ENCODE peak calls at places on chromosomes 5 and 9, in six cellular contexts. One of them, this sample, is unnamed.

GRCh38 chr9:86445636-86446035 is 91.4 kb upstream of the TUT7 start:
- DNase-seq in right lobe of liver: no peak
- DNase-seq in PC-9: no peak
- DNase-seq in psoas muscle: no peak
- DNase-seq in sigmoid colon: no peak
- DNase-seq in suprapubic skin: no peak
- DNase-seq in this sample: no peak

GRCh38 chr5:31911291-31912265 is 262.5 kb downstream of the GOLPH3 start:
- DNase-seq in sigmoid colon: no peak
- DNase-seq in right lobe of liver: no peak
- DNase-seq in suprapubic skin: peak; percentile 55
- DNase-seq in PC-9: no peak
- DNase-seq in psoas muscle: no peak
- DNase-seq in this sample: no peak

GRCh38 chr5:120304653-120305052 is 159.4 kb upstream of the PRR16 start:
- DNase-seq in right lobe of liver: no peak
- DNase-seq in PC-9: no peak
- DNase-seq in sigmoid colon: no peak
- DNase-seq in suprapubic skin: no peak
- DNase-seq in psoas muscle: no peak
- DNase-seq in this sample: no peak

GRCh38 chr9:102362463-102363138 is 624.2 kb upstream of the GRIN3A start:
- DNase-seq in PC-9: no peak
- DNase-seq in psoas muscle: no peak
- DNase-seq in sigmoid colon: no peak
- DNase-seq in suprapubic skin: no peak
- DNase-seq in right lobe of liver: no peak
- DNase-seq in this sample: no peak

GRCh38 chr9:131237311-131237710 is 39.0 kb downstream of the FAM78A start:
- DNase-seq in PC-9: no peak
- DNase-seq in sigmoid colon: peak; percentile 37
- DNase-seq in suprapubic skin: peak; percentile 31
- DNase-seq in psoas muscle: no peak
- DNase-seq in right lobe of liver: no peak
- DNase-seq in this sample: no peak

GRCh38 chr5:75303419-75303818 is 33.6 kb upstream of the HMGCR start:
- DNase-seq in right lobe of liver: no peak
- DNase-seq in psoas muscle: no peak
- DNase-seq in suprapubic skin: no peak
- DNase-seq in sigmoid colon: no peak
- DNase-seq in PC-9: no peak
- DNase-seq in this sample: no peak

GRCh38 chr5:171957591-171958251 is 48.7 kb downstream of the FBXW11 start:
- DNase-seq in right lobe of liver: no peak
- DNase-seq in suprapubic skin: no peak
- DNase-seq in psoas muscle: no peak
- DNase-seq in PC-9: no peak
- DNase-seq in sigmoid colon: no peak
- DNase-seq in this sample: no peak

GRCh38 chr9:136719212-136719880 is 7.0 kb downstream of the DIPK1B start:
- DNase-seq in PC-9: no peak
- DNase-seq in right lobe of liver: peak; percentile 64
- DNase-seq in sigmoid colon: no peak
- DNase-seq in suprapubic skin: no peak
- DNase-seq in psoas muscle: no peak
- DNase-seq in this sample: no peak

GRCh38 chr9:120928720-120929389 is 2.3 kb upstream of the TRAF1 start:
- DNase-seq in sigmoid colon: peak; percentile 88
- DNase-seq in suprapubic skin: peak; percentile 90
- DNase-seq in PC-9: peak; percentile 69
- DNase-seq in right lobe of liver: peak; percentile 87
- DNase-seq in psoas muscle: peak; percentile 80
- DNase-seq in this sample: peak; percentile 89

GRCh38 chr9:1962036-1962535 is 53.1 kb upstream of the SMARCA2 start:
- DNase-seq in PC-9: no peak
- DNase-seq in psoas muscle: no peak
- DNase-seq in right lobe of liver: no peak
- DNase-seq in sigmoid colon: no peak
- DNase-seq in suprapubic skin: no peak
- DNase-seq in this sample: no peak

GRCh38 chr9:113222482-113222841 is 1.1 kb downstream of the SLC31A1 start:
- DNase-seq in sigmoid colon: no peak
- DNase-seq in PC-9: no peak
- DNase-seq in suprapubic skin: no peak
- DNase-seq in psoas muscle: no peak
- DNase-seq in right lobe of liver: no peak
- DNase-seq in this sample: no peak

GRCh38 chr9:23434654-23435053 is 391.4 kb downstream of the ELAVL2 start:
- DNase-seq in suprapubic skin: no peak
- DNase-seq in PC-9: no peak
- DNase-seq in right lobe of liver: no peak
- DNase-seq in psoas muscle: no peak
- DNase-seq in sigmoid colon: no peak
- DNase-seq in this sample: no peak

GRCh38 chr5:118301696-118302095 is 686.7 kb downstream of the DTWD2 start:
- DNase-seq in suprapubic skin: no peak
- DNase-seq in PC-9: no peak
- DNase-seq in sigmoid colon: no peak
- DNase-seq in right lobe of liver: no peak
- DNase-seq in psoas muscle: no peak
- DNase-seq in this sample: no peak

GRCh38 chr5:99122976-99123375 is 194.2 kb upstream of the CHD1 start:
- DNase-seq in sigmoid colon: no peak
- DNase-seq in PC-9: no peak
- DNase-seq in right lobe of liver: no peak
- DNase-seq in psoas muscle: no peak
- DNase-seq in suprapubic skin: no peak
- DNase-seq in this sample: no peak

GRCh38 chr9:1804128-1804865 is 210.8 kb upstream of the SMARCA2 start:
- DNase-seq in right lobe of liver: no peak
- DNase-seq in sigmoid colon: no peak
- DNase-seq in suprapubic skin: no peak
- DNase-seq in psoas muscle: no peak
- DNase-seq in PC-9: no peak
- DNase-seq in this sample: no peak

GRCh38 chr5:10355071-10355889 is 1.8 kb downstream of the MARCHF6 start:
- DNase-seq in right lobe of liver: no peak
- DNase-seq in suprapubic skin: no peak
- DNase-seq in sigmoid colon: no peak
- DNase-seq in PC-9: no peak
- DNase-seq in psoas muscle: no peak
- DNase-seq in this sample: no peak

GRCh38 chr5:142699105-142699720 is 13.3 kb upstream of the FGF1 start:
- DNase-seq in PC-9: peak; percentile 80
- DNase-seq in suprapubic skin: peak; percentile 92
- DNase-seq in sigmoid colon: peak; percentile 93
- DNase-seq in right lobe of liver: peak; percentile 76
- DNase-seq in psoas muscle: peak; percentile 85
- DNase-seq in this sample: peak; percentile 95

GRCh38 chr9:10612649-10613398 is at the start of gene PTPRD:
- DNase-seq in psoas muscle: no peak
- DNase-seq in right lobe of liver: peak; percentile 26
- DNase-seq in sigmoid colon: no peak
- DNase-seq in PC-9: peak; percentile 5
- DNase-seq in suprapubic skin: no peak
- DNase-seq in this sample: no peak

GRCh38 chr5:14185336-14186131 is 42.4 kb downstream of the TRIO start:
- DNase-seq in right lobe of liver: no peak
- DNase-seq in psoas muscle: peak; percentile 34
- DNase-seq in PC-9: peak; percentile 76
- DNase-seq in sigmoid colon: no peak
- DNase-seq in suprapubic skin: no peak
- DNase-seq in this sample: no peak

GRCh38 chr5:168663276-168664004 is 84.3 kb upstream of the PANK3 start:
- DNase-seq in PC-9: no peak
- DNase-seq in suprapubic skin: no peak
- DNase-seq in psoas muscle: no peak
- DNase-seq in right lobe of liver: no peak
- DNase-seq in sigmoid colon: no peak
- DNase-seq in this sample: no peak

GRCh38 chr5:12277504-12278192 is 373.4 kb upstream of the CTNND2 start:
- DNase-seq in suprapubic skin: no peak
- DNase-seq in sigmoid colon: no peak
- DNase-seq in PC-9: no peak
- DNase-seq in right lobe of liver: no peak
- DNase-seq in psoas muscle: no peak
- DNase-seq in this sample: no peak

GRCh38 chr9:114098021-114098659 is 952 bp downstream of the KIF12 start:
- DNase-seq in suprapubic skin: no peak
- DNase-seq in PC-9: no peak
- DNase-seq in sigmoid colon: no peak
- DNase-seq in psoas muscle: no peak
- DNase-seq in right lobe of liver: no peak
- DNase-seq in this sample: no peak

GRCh38 chr5:73388371-73388684 is 60.2 kb downstream of the FOXD1 start:
- DNase-seq in PC-9: no peak
- DNase-seq in right lobe of liver: no peak
- DNase-seq in suprapubic skin: no peak
- DNase-seq in sigmoid colon: no peak
- DNase-seq in psoas muscle: no peak
- DNase-seq in this sample: no peak

GRCh38 chr5:56306433-56307150 is 73.5 kb upstream of the ANKRD55 start:
- DNase-seq in right lobe of liver: no peak
- DNase-seq in suprapubic skin: no peak
- DNase-seq in psoas muscle: no peak
- DNase-seq in PC-9: no peak
- DNase-seq in sigmoid colon: no peak
- DNase-seq in this sample: no peak

DNA sequence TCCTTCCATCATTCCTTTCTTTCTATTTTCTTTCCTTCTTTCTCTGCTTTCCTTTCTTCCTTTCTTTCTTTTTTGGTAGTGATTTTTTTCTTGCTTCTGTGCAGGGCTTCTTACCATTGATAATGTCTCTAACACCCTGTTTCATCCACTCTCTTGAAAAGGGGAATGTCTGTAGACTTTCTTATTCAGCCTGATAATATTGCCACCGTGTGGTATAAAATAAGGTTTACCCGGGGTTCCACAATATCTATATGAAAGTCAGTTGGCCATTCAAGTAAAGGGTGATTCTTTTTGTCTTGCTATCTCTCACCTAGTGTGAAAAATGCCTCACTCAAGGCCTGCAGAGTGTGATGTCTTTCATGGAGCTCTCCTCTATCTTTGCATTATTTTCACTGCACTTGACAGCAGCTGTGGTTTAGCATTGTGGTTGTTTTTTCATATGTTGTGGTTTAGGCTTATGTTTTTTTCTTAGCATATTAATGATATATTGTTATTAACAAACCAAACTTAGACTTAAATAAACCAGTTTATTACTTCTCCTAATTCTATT is 153.9 kb downstream of the CSNK1G3 start:
- DNase-seq in psoas muscle: no peak
- DNase-seq in suprapubic skin: no peak
- DNase-seq in right lobe of liver: no peak
- DNase-seq in PC-9: no peak
- DNase-seq in sigmoid colon: no peak
- DNase-seq in this sample: no peak
- TF ChIP-seq CTCF in psoas muscle: no peak
- TF ChIP-seq CTCF in suprapubic skin: no peak
- TF ChIP-seq CTCF in right lobe of liver: no peak
- TF ChIP-seq CTCF in PC-9: peak; percentile 40
- TF ChIP-seq CTCF in sigmoid colon: no peak
- TF ChIP-seq CTCF in this sample: no peak

GRCh38 chr5:149170292-149170691 is 29.0 kb downstream of the ABLIM3 start:
- DNase-seq in PC-9: no peak
- DNase-seq in suprapubic skin: no peak
- DNase-seq in right lobe of liver: no peak
- DNase-seq in sigmoid colon: no peak
- DNase-seq in psoas muscle: no peak
- DNase-seq in this sample: no peak

GRCh38 chr5:149172261-149172660 is 31.0 kb downstream of the ABLIM3 start:
- DNase-seq in suprapubic skin: no peak
- DNase-seq in sigmoid colon: no peak
- DNase-seq in psoas muscle: no peak
- DNase-seq in right lobe of liver: no peak
- DNase-seq in PC-9: peak; percentile 50
- DNase-seq in this sample: no peak

GRCh38 chr5:149166591-149167100 is 25.4 kb downstream of the ABLIM3 start:
- DNase-seq in PC-9: no peak
- DNase-seq in right lobe of liver: no peak
- DNase-seq in sigmoid colon: no peak
- DNase-seq in suprapubic skin: no peak
- DNase-seq in psoas muscle: no peak
- DNase-seq in this sample: no peak

GRCh38 chr5:149166128-149166527 is 24.8 kb downstream of the ABLIM3 start:
- DNase-seq in sigmoid colon: no peak
- DNase-seq in suprapubic skin: no peak
- DNase-seq in psoas muscle: no peak
- DNase-seq in right lobe of liver: no peak
- DNase-seq in PC-9: no peak
- DNase-seq in this sample: no peak

GRCh38 chr5:149168276-149168675 is 27.0 kb downstream of the ABLIM3 start:
- DNase-seq in psoas muscle: no peak
- DNase-seq in PC-9: no peak
- DNase-seq in sigmoid colon: no peak
- DNase-seq in right lobe of liver: no peak
- DNase-seq in suprapubic skin: no peak
- DNase-seq in this sample: no peak
- H3K4me1 ChIP-seq in psoas muscle: peaks cover 6% of the 10 kb centered on the region
- H3K4me1 ChIP-seq in PC-9: peaks cover 16% of the 10 kb centered on the region
- H3K4me1 ChIP-seq in sigmoid colon: no peaks in the 10 kb centered on the region
- H3K4me1 ChIP-seq in right lobe of liver: no peaks in the 10 kb centered on the region
- H3K4me1 ChIP-seq in suprapubic skin: peaks cover 14% of the 10 kb centered on the region
- H3K4me1 ChIP-seq in this sample: no peaks in the 10 kb centered on the region

GRCh38 chr9:128192601-128193371 is 1.4 kb upstream of the CIZ1 start:
- DNase-seq in suprapubic skin: peak; percentile 94
- DNase-seq in right lobe of liver: peak; percentile 86
- DNase-seq in psoas muscle: peak; percentile 87
- DNase-seq in sigmoid colon: peak; percentile 93
- DNase-seq in PC-9: peak; percentile 97
- DNase-seq in this sample: peak; percentile 96
- TF ChIP-seq CTCF in suprapubic skin: peak; percentile 23
- TF ChIP-seq CTCF in right lobe of liver: peak; percentile 22
- TF ChIP-seq CTCF in psoas muscle: peak; percentile 37
- TF ChIP-seq CTCF in sigmoid colon: no peak
- TF ChIP-seq CTCF in PC-9: no peak
- TF ChIP-seq CTCF in this sample: peak; percentile 12

GRCh38 chr5:151021771-151022170 is 1.4 kb downstream of the GPX3 start:
- DNase-seq in psoas muscle: no peak
- DNase-seq in PC-9: no peak
- DNase-seq in right lobe of liver: no peak
- DNase-seq in suprapubic skin: no peak
- DNase-seq in sigmoid colon: no peak
- DNase-seq in this sample: no peak

GRCh38 chr5:151022511-151023018 is 2.2 kb downstream of the GPX3 start:
- DNase-seq in right lobe of liver: no peak
- DNase-seq in psoas muscle: peak; percentile 50
- DNase-seq in suprapubic skin: no peak
- DNase-seq in PC-9: no peak
- DNase-seq in sigmoid colon: no peak
- DNase-seq in this sample: peak; percentile 79

GRCh38 chr5:151024440-151024839 is 4.0 kb downstream of the GPX3 start:
- DNase-seq in right lobe of liver: no peak
- DNase-seq in PC-9: no peak
- DNase-seq in psoas muscle: no peak
- DNase-seq in sigmoid colon: no peak
- DNase-seq in suprapubic skin: no peak
- DNase-seq in this sample: no peak

GRCh38 chr5:151023651-151024050 is 3.3 kb downstream of the GPX3 start:
- DNase-seq in right lobe of liver: peak; percentile 65
- DNase-seq in PC-9: peak; percentile 33
- DNase-seq in sigmoid colon: peak; percentile 79
- DNase-seq in suprapubic skin: no peak
- DNase-seq in psoas muscle: peak; percentile 64
- DNase-seq in this sample: peak; percentile 93

GRCh38 chr5:151023047-151023615 is 2.7 kb downstream of the GPX3 start:
- DNase-seq in suprapubic skin: no peak
- DNase-seq in right lobe of liver: peak; percentile 71
- DNase-seq in psoas muscle: peak; percentile 74
- DNase-seq in sigmoid colon: no peak
- DNase-seq in PC-9: no peak
- DNase-seq in this sample: peak; percentile 90
- H3K4me1 ChIP-seq in suprapubic skin: peaks cover 85% of the 10 kb centered on the region
- H3K4me1 ChIP-seq in right lobe of liver: no peaks in the 10 kb centered on the region
- H3K4me1 ChIP-seq in psoas muscle: peaks cover 74% of the 10 kb centered on the region
- H3K4me1 ChIP-seq in sigmoid colon: peaks cover 34% of the 10 kb centered on the region
- H3K4me1 ChIP-seq in PC-9: peaks cover 12% of the 10 kb centered on the region
- H3K4me1 ChIP-seq in this sample: no peaks in the 10 kb centered on the region

This sample was measured in tibial artery.